ENCODE peak calls at places on chromosomes 2 and 18, in seven cellular contexts. One of them, this sample, is unnamed.
A peak's percentile ranks its signal among the peaks of the same experiment; 100 is the strongest.

GRCh38 chr2:185919155-185919554 is 180.6 kb downstream of the FSIP2 start:
- DNase-seq in astrocyte: peak; percentile 31
- DNase-seq in mammary epithelial cell: peak; percentile 39
- DNase-seq in PC-3: peak; percentile 51
- DNase-seq in OCI-LY7: no peak
- DNase-seq in Peyer's patch: no peak
- DNase-seq in cardiac muscle cell: no peak
- DNase-seq in this sample: no peak

GRCh38 chr2:186422226-186422625 is 63.8 kb upstream of the ZC3H15 start:
- DNase-seq in PC-3: peak; percentile 93
- DNase-seq in cardiac muscle cell: peak; percentile 93
- DNase-seq in Peyer's patch: no peak
- DNase-seq in OCI-LY7: no peak
- DNase-seq in mammary epithelial cell: peak; percentile 85
- DNase-seq in astrocyte: peak; percentile 83
- DNase-seq in this sample: no peak

GRCh38 chr2:31069926-31070325 is 68.3 kb downstream of the GALNT14 start:
- DNase-seq in PC-3: no peak
- DNase-seq in OCI-LY7: no peak
- DNase-seq in astrocyte: no peak
- DNase-seq in cardiac muscle cell: no peak
- DNase-seq in mammary epithelial cell: no peak
- DNase-seq in Peyer's patch: no peak
- DNase-seq in this sample: no peak

GRCh38 chr2:184031402-184032147 is 566.8 kb upstream of the ZNF804A start:
- DNase-seq in PC-3: peak; percentile 7
- DNase-seq in OCI-LY7: no peak
- DNase-seq in mammary epithelial cell: no peak
- DNase-seq in Peyer's patch: no peak
- DNase-seq in cardiac muscle cell: no peak
- DNase-seq in astrocyte: no peak
- DNase-seq in this sample: no peak

GRCh38 chr2:241636182-241636982 is 576 bp downstream of the THAP4 start:
- DNase-seq in OCI-LY7: peak; percentile 65
- DNase-seq in mammary epithelial cell: peak; percentile 44
- DNase-seq in cardiac muscle cell: peak; percentile 34
- DNase-seq in astrocyte: no peak
- DNase-seq in PC-3: peak; percentile 41
- DNase-seq in Peyer's patch: peak; percentile 68
- DNase-seq in this sample: peak; percentile 55

GRCh38 chr2:85435220-85435958 is 16.9 kb downstream of the SH2D6 start:
- DNase-seq in OCI-LY7: no peak
- DNase-seq in mammary epithelial cell: no peak
- DNase-seq in PC-3: no peak
- DNase-seq in Peyer's patch: no peak
- DNase-seq in cardiac muscle cell: no peak
- DNase-seq in astrocyte: no peak
- DNase-seq in this sample: no peak

GRCh38 chr2:231781798-231782726 is 980 bp upstream of the PDE6D start:
- DNase-seq in OCI-LY7: peak; percentile 60
- DNase-seq in cardiac muscle cell: peak; percentile 75
- DNase-seq in mammary epithelial cell: peak; percentile 69
- DNase-seq in Peyer's patch: no peak
- DNase-seq in PC-3: peak; percentile 30
- DNase-seq in astrocyte: peak; percentile 53
- DNase-seq in this sample: peak; percentile 6

GRCh38 chr2:10911291-10912075 is at the start of gene KCNF1:
- DNase-seq in cardiac muscle cell: peak; percentile 69
- DNase-seq in mammary epithelial cell: peak; percentile 58
- DNase-seq in PC-3: peak; percentile 51
- DNase-seq in astrocyte: peak; percentile 52
- DNase-seq in Peyer's patch: peak; percentile 53
- DNase-seq in OCI-LY7: no peak
- DNase-seq in this sample: no peak

GRCh38 chr2:173355866-173356508 is 1.3 kb downstream of the CDCA7 start:
- DNase-seq in Peyer's patch: no peak
- DNase-seq in mammary epithelial cell: peak; percentile 89
- DNase-seq in OCI-LY7: peak; percentile 31
- DNase-seq in astrocyte: no peak
- DNase-seq in cardiac muscle cell: no peak
- DNase-seq in PC-3: no peak
- DNase-seq in this sample: peak; percentile 3

GRCh38 chr18:55234366-55235093 is 275.3 kb upstream of the CCDC68 start:
- DNase-seq in mammary epithelial cell: peak; percentile 70
- DNase-seq in astrocyte: peak; percentile 58
- DNase-seq in PC-3: peak; percentile 88
- DNase-seq in OCI-LY7: peak; percentile 61
- DNase-seq in cardiac muscle cell: peak; percentile 88
- DNase-seq in Peyer's patch: peak; percentile 69
- DNase-seq in this sample: no peak

GRCh38 chr18:12943200-12943599 is 4.6 kb upstream of the SEH1L start:
- DNase-seq in Peyer's patch: no peak
- DNase-seq in astrocyte: peak; percentile 38
- DNase-seq in PC-3: no peak
- DNase-seq in OCI-LY7: no peak
- DNase-seq in mammary epithelial cell: no peak
- DNase-seq in cardiac muscle cell: peak; percentile 12
- DNase-seq in this sample: no peak

GRCh38 chr2:205725059-205725458 is 42.8 kb downstream of the NRP2 start:
- DNase-seq in PC-3: no peak
- DNase-seq in OCI-LY7: no peak
- DNase-seq in astrocyte: no peak
- DNase-seq in Peyer's patch: no peak
- DNase-seq in mammary epithelial cell: no peak
- DNase-seq in cardiac muscle cell: no peak
- DNase-seq in this sample: no peak
- H3K36me3 ChIP-seq in PC-3: peaks cover 3% of the 10 kb centered on the region
- H3K36me3 ChIP-seq in OCI-LY7: no peaks in the 10 kb centered on the region
- H3K36me3 ChIP-seq in astrocyte: peaks cover 45% of the 10 kb centered on the region
- H3K36me3 ChIP-seq in Peyer's patch: no peaks in the 10 kb centered on the region
- H3K36me3 ChIP-seq in mammary epithelial cell: peaks cover 35% of the 10 kb centered on the region
- H3K36me3 ChIP-seq in cardiac muscle cell: peaks cover 34% of the 10 kb centered on the region
- H3K36me3 ChIP-seq in this sample: no peaks in the 10 kb centered on the region

GRCh38 chr2:227511955-227512354 is 40.0 kb downstream of the AGFG1 start:
- DNase-seq in Peyer's patch: no peak
- DNase-seq in OCI-LY7: no peak
- DNase-seq in mammary epithelial cell: no peak
- DNase-seq in PC-3: no peak
- DNase-seq in astrocyte: no peak
- DNase-seq in cardiac muscle cell: no peak
- DNase-seq in this sample: no peak
- H3K4me1 ChIP-seq in Peyer's patch: peaks cover 49% of the 10 kb centered on the region
- H3K4me1 ChIP-seq in OCI-LY7: no peaks in the 10 kb centered on the region
- H3K4me1 ChIP-seq in mammary epithelial cell: peaks cover 13% of the 10 kb centered on the region
- H3K4me1 ChIP-seq in PC-3: peaks cover 30% of the 10 kb centered on the region
- H3K4me1 ChIP-seq in astrocyte: peaks cover 7% of the 10 kb centered on the region
- H3K4me1 ChIP-seq in cardiac muscle cell: peaks cover 48% of the 10 kb centered on the region
- H3K4me1 ChIP-seq in this sample: peaks cover 24% of the 10 kb centered on the region

GRCh38 chr2:99398303-99398702 is 61.1 kb downstream of the EIF5B start:
- DNase-seq in Peyer's patch: no peak
- DNase-seq in OCI-LY7: no peak
- DNase-seq in cardiac muscle cell: no peak
- DNase-seq in PC-3: no peak
- DNase-seq in mammary epithelial cell: no peak
- DNase-seq in astrocyte: no peak
- DNase-seq in this sample: no peak
- H3K36me3 ChIP-seq in Peyer's patch: no peaks in the 10 kb centered on the region
- H3K36me3 ChIP-seq in OCI-LY7: peaks cover 99% of the 10 kb centered on the region
- H3K36me3 ChIP-seq in cardiac muscle cell: peaks cover 64% of the 10 kb centered on the region
- H3K36me3 ChIP-seq in PC-3: peaks cover 77% of the 10 kb centered on the region
- H3K36me3 ChIP-seq in mammary epithelial cell: peaks cover 51% of the 10 kb centered on the region
- H3K36me3 ChIP-seq in astrocyte: peaks cover 82% of the 10 kb centered on the region
- H3K36me3 ChIP-seq in this sample: peaks cover 93% of the 10 kb centered on the region

GRCh38 chr2:33115728-33116127 is 169.0 kb downstream of the LTBP1 start:
- DNase-seq in astrocyte: no peak
- DNase-seq in Peyer's patch: no peak
- DNase-seq in OCI-LY7: no peak
- DNase-seq in PC-3: no peak
- DNase-seq in cardiac muscle cell: no peak
- DNase-seq in mammary epithelial cell: no peak
- DNase-seq in this sample: no peak

GRCh38 chr2:33116799-33117198 is 170.0 kb downstream of the LTBP1 start:
- DNase-seq in cardiac muscle cell: no peak
- DNase-seq in Peyer's patch: no peak
- DNase-seq in PC-3: no peak
- DNase-seq in mammary epithelial cell: no peak
- DNase-seq in OCI-LY7: no peak
- DNase-seq in astrocyte: no peak
- DNase-seq in this sample: no peak

GRCh38 chr2:33118648-33119047 is 171.9 kb downstream of the LTBP1 start:
- DNase-seq in cardiac muscle cell: no peak
- DNase-seq in Peyer's patch: no peak
- DNase-seq in OCI-LY7: no peak
- DNase-seq in mammary epithelial cell: no peak
- DNase-seq in PC-3: no peak
- DNase-seq in astrocyte: no peak
- DNase-seq in this sample: no peak

GRCh38 chr2:33111002-33111446 is 164.3 kb downstream of the LTBP1 start:
- DNase-seq in astrocyte: peak; percentile 69
- DNase-seq in PC-3: peak; percentile 24
- DNase-seq in OCI-LY7: no peak
- DNase-seq in Peyer's patch: no peak
- DNase-seq in cardiac muscle cell: peak; percentile 80
- DNase-seq in mammary epithelial cell: peak; percentile 41
- DNase-seq in this sample: no peak

GRCh38 chr2:33115196-33115595 is 168.4 kb downstream of the LTBP1 start:
- DNase-seq in OCI-LY7: no peak
- DNase-seq in cardiac muscle cell: no peak
- DNase-seq in mammary epithelial cell: no peak
- DNase-seq in PC-3: no peak
- DNase-seq in astrocyte: no peak
- DNase-seq in Peyer's patch: no peak
- DNase-seq in this sample: no peak
- H3K4me1 ChIP-seq in OCI-LY7: no peaks in the 10 kb centered on the region
- H3K4me1 ChIP-seq in cardiac muscle cell: peaks cover 35% of the 10 kb centered on the region
- H3K4me1 ChIP-seq in mammary epithelial cell: no peaks in the 10 kb centered on the region
- H3K4me1 ChIP-seq in PC-3: no peaks in the 10 kb centered on the region
- H3K4me1 ChIP-seq in astrocyte: peaks cover 15% of the 10 kb centered on the region
- H3K4me1 ChIP-seq in Peyer's patch: no peaks in the 10 kb centered on the region
- H3K4me1 ChIP-seq in this sample: no peaks in the 10 kb centered on the region

DNA sequence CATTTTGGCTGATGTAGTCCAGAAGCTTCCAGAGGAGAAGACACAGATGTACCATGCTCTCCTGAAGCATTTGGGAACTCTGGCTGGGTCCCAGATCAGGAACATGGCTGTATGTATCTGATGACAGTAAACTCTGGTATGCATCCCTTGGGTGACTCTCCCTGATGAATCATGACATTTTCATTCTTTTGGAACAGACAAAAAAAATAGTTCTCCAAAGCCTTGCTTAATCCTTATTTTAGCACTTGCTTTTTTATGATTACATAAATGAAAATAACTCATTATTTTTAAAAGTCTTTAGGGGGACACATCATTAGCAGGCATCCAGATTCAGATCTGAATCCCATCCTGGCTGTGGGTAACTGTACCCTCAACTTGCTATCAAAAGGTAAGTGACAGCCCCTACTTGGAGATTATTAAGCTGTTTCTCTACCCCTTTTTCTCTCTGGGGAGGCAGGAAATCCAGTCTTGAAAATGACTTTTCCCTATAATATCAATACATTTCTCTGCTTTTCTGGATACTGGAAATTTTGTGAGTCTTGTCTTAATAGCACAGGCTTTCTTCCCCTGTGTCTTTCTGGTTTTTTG is 23.3 kb downstream of the AOX1 start:
- DNase-seq in cardiac muscle cell: peak; percentile 79
- DNase-seq in OCI-LY7: no peak
- DNase-seq in PC-3: peak; percentile 91
- DNase-seq in astrocyte: peak; percentile 89
- DNase-seq in Peyer's patch: no peak
- DNase-seq in mammary epithelial cell: peak; percentile 70
- DNase-seq in this sample: no peak
- H3K36me3 ChIP-seq in cardiac muscle cell: no peaks in the 10 kb centered on the region
- H3K36me3 ChIP-seq in OCI-LY7: no peaks in the 10 kb centered on the region
- H3K36me3 ChIP-seq in PC-3: no peaks in the 10 kb centered on the region
- H3K36me3 ChIP-seq in astrocyte: no peaks in the 10 kb centered on the region
- H3K36me3 ChIP-seq in Peyer's patch: no peaks in the 10 kb centered on the region
- H3K36me3 ChIP-seq in mammary epithelial cell: peaks cover 5% of the 10 kb centered on the region
- H3K36me3 ChIP-seq in this sample: no peaks in the 10 kb centered on the region

This sample was measured in CD4-positive, CD25-positive, alpha-beta regulatory T cell.